ENCODE peak calls at places on chromosome X, in six cellular contexts. Y is stomach, C is suprapubic skin, Q is ovary, G is sigmoid colon, S is GM12878. L is an unnamed sample. For H3K27me3, the result is how much of the 10 kb centered on the place peaks cover.

GRCh38 chrX:46754450-46755075 is 4.4 kb downstream of the SLC9A7 start:
- DNase-seq in Y (no peak), C (no peak), Q (no peak), G (no peak), S (peak), L (no peak)

GRCh38 chrX:134883134-134883700 is 107.6 kb upstream of the SMIM10 start:
- DNase-seq in Y (no peak), C (no peak), Q (no peak), G (no peak), S (no peak), L (no peak)

GRCh38 chrX:51459125-51459524 is 37.3 kb downstream of the NUDT11 start:
- DNase-seq in Y (no peak), C (no peak), Q (no peak), G (no peak), S (no peak), L (no peak)

GRCh38 chrX:2508648-2509335 is 8.0 kb upstream of the DHRSX start:
- DNase-seq in Y (no peak), C (no peak), Q (no peak), G (no peak), S (no peak), L (no peak)

GRCh38 chrX:40171513-40172168 is 73.9 kb upstream of the BCOR start:
- DNase-seq in Y (no peak), C (peak), Q (no peak), G (peak), S (no peak), L (no peak)

GRCh38 chrX:141221611-141222010 is 20.7 kb downstream of the SPANXC start:
- DNase-seq in Y (no peak), C (no peak), Q (no peak), G (no peak), S (no peak), L (no peak)

GRCh38 chrX:22689290-22689689 is 310.5 kb upstream of the DDX53 start:
- DNase-seq in Y (no peak), C (no peak), Q (no peak), G (no peak), S (no peak), L (no peak)

GRCh38 chrX:122501652-122502051 is 682.4 kb upstream of the GRIA3 start:
- DNase-seq in Y (no peak), C (no peak), Q (no peak), G (no peak), S (no peak), L (no peak)

GRCh38 chrX:16946361-16946964 is at the start of gene REPS2:
- DNase-seq in Y (peak), C (peak), Q (peak), G (peak), S (no peak), L (peak)

GRCh38 chrX:30592846-30593245 is 15.3 kb upstream of the TASL start:
- DNase-seq in Y (no peak), C (no peak), Q (no peak), G (no peak), S (no peak), L (no peak)

GRCh38 chrX:41921492-41922124 is 1.7 kb downstream of the CASK start:
- DNase-seq in Y (no peak), C (no peak), Q (no peak), G (no peak), S (peak), L (no peak)

DNA sequence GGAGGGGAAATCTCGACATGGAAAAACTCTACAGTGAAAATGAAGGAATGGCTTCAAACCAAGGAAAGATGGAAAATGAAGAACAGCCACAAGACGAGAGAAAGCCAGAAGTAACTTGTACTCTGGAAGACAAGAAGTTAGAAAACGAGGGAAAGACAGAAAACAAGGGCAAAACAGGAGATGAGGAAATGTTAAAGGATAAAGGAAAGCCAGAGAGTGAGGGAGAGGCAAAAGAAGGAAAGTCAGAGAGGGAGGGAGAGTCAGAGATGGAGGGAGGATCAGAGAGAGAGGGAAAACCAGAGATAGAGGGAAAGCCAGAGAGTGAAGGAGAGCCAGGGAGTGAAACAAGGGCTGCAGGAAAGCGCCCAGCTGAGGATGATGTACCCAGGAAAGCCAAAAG is 1.3 kb downstream of the TCEAL4 start:
- DNase-seq in Y (no peak), C (no peak), Q (no peak), G (no peak), S (no peak), L (no peak)
- H3K4me3 ChIP-seq in Y (peak), C (peak), Q (peak), G (no peak), S (no peak), L (peak)

DNA sequence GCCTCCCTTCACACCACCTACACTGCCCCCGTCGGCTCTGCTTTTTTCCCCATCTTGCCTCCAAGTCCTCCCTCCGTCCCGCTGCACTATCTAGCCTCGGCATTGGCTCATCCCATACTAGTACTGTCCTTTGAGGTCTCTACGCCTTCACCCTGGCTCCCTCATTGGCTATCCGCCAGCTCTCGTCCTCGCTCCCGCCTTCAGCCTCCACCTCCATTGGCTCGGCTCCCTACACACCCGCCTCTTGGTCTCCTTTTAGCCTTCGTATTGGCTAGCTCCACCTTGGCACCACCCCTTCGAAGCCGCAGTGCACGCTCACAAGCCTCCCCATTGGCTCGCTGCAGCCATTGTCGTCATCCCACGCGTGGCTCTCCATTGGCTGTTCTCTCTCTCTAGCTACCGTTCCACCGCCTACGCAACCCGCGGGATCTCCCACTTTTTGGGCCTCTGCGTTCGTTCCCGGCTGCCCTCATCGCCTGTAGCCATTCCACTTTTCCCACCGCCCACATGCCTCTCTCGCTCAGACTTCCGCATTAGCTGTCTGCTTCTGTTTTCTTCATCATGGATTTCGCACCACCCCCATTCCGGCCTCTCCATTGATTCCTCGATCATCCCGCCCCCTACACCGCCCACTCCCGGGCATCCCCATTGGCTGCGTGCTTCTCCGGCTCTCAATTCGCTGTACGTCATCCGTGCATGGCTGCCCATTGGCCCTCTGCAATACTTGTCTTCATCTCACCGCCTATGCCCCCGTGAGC is 404 bp upstream of the PPP1R3F start:
- DNase-seq in Y (peak), C (peak), Q (peak), G (peak), S (peak), L (peak)
- TF ChIP-seq EP300 in Y (no peak), C (no peak), Q (no peak), G (no peak), S (no peak), L (no peak)

DNA sequence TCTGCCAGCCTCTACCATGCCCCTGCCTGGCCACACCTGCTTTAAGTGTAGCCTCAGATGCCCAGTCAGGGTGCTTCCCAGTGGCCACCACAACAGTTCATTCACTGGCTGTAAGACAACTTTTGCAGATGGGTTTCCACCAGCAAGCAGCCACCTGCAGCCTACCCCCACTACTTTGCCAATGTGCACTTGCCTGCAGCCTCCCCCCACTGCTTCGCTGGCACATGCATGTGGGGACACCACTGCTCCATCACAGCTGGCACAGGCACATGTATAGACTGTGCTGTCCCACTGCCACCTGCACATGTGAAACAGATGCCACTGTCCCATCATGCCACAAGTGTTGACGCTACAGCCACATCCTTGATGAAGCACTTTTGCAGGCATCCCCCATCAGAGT is 723.9 kb downstream of the SH3BGRL start:
- DNase-seq in Y (no peak), C (no peak), Q (no peak), G (no peak), S (no peak), L (no peak)
- H3K27me3 ChIP-seq in Y (under half), C (under half), Q (under half), G (under half), S (under half), L (under half)

DNA sequence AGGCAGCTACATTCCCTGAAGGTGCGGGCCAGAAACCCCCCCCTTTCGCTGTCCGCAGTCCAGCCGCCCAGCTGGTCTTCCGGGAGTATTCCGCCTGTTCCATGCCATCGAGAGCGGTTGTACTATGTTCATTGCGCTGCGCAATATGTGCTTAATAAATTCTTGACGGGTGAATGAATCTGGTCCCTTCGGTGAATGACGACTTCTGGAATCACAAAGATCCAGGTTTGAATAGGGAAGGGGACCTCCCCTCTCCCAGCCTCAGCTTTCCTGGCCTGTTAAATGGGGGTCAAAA is 777 bp upstream of the TFE3 start:
- DNase-seq in Y (no peak), C (no peak), Q (no peak), G (no peak), S (no peak), L (no peak)
- H3K4me3 ChIP-seq in Y (peak), C (peak), Q (no peak), G (no peak), S (peak), L (no peak)

GRCh38 chrX:132584936-132585335 is 96.1 kb upstream of the MBNL3 start:
- DNase-seq in Y (no peak), C (no peak), Q (no peak), G (no peak), S (no peak), L (no peak)

GRCh38 chrX:132594129-132594528 is 105.3 kb upstream of the MBNL3 start:
- DNase-seq in Y (no peak), C (no peak), Q (no peak), G (no peak), S (no peak), L (no peak)

GRCh38 chrX:132592880-132593279 is 104.0 kb upstream of the MBNL3 start:
- DNase-seq in Y (no peak), C (no peak), Q (no peak), G (no peak), S (no peak), L (no peak)

GRCh38 chrX:132591719-132592275 is 103.0 kb upstream of the MBNL3 start:
- DNase-seq in Y (no peak), C (no peak), Q (no peak), G (no peak), S (no peak), L (no peak)

DNA sequence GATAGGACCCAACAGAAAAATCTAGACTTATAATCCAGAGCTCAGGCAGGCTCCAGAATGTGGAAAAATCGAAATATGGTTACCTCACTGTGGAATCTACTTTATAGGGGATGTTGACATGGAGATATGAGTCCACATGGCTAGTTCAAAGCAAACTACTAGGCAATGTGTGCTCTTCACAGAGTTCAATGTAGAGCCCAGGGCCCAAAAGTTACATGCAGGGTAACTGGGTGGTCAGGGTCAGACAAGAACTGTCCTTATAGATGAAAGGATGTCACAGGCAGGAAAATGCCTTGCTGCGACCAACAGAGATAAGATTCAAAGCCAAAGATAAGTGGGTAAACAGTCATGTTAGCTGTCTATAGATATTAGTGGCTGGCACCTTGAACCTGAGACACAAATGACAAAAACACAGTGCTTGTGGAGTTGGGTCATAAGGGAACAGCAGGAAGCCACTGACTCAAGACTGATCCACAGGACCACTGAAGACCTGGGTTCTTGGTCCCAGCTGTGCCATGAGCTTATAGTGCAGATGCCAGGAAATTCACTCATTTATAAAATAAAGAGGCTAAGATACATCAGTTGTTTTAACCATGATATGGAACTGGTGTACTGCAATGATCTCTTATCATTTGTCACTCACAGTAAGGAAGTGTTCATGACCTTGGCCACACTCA is 101.7 kb upstream of the MBNL3 start:
- DNase-seq in Y (no peak), C (no peak), Q (no peak), G (no peak), S (no peak), L (no peak)
- TF ChIP-seq EP300 in Y (no peak), C (no peak), Q (no peak), G (no peak), S (no peak), L (no peak)

GRCh38 chrX:3811331-3812311 is 98.2 kb upstream of the PRKX start:
- DNase-seq in Y (peak), C (no peak), Q (peak), G (no peak), S (peak), L (peak)
- H3K27me3 ChIP-seq in Y (under half), C (under half), Q (under half), G (under half), S (under half), L (under half)